ENCODE peak calls at places on chromosomes 6 and 20, in ten cellular contexts. One of them, this sample, is unnamed.

GRCh38 chr6:79377047-79377446 is 142.6 kb upstream of the HMGN3 start:
- DNase-seq in T1000: no peak
- DNase-seq in CD4-positive, alpha-beta T cell: no peak
- DNase-seq in activated CD8-positive, alpha-beta memory T cell treated with anti-CD3 and anti-CD28 coated beads for 4 hours: no peak
- DNase-seq in NCI-H82: no peak
- DNase-seq in T-cell: no peak
- DNase-seq in HS-5: peak
- DNase-seq in HFF-Myc: no peak
- DNase-seq in NCI-H1092 treated with DMSO at 0.1 percent for 48 hours: no peak
- DNase-seq in omental fat pad: no peak
- DNase-seq in this sample: no peak

GRCh38 chr20:50578778-50579165 is 68.6 kb downstream of the PTPN1 start:
- DNase-seq in T1000: no peak
- DNase-seq in CD4-positive, alpha-beta T cell: no peak
- DNase-seq in activated CD8-positive, alpha-beta memory T cell treated with anti-CD3 and anti-CD28 coated beads for 4 hours: no peak
- DNase-seq in NCI-H82: no peak
- DNase-seq in T-cell: no peak
- DNase-seq in HS-5: no peak
- DNase-seq in HFF-Myc: no peak
- DNase-seq in NCI-H1092 treated with DMSO at 0.1 percent for 48 hours: no peak
- DNase-seq in omental fat pad: no peak
- DNase-seq in this sample: peak

GRCh38 chr20:51703446-51704287 is 64.5 kb downstream of the ATP9A start:
- DNase-seq in T1000: no peak
- DNase-seq in CD4-positive, alpha-beta T cell: no peak
- DNase-seq in activated CD8-positive, alpha-beta memory T cell treated with anti-CD3 and anti-CD28 coated beads for 4 hours: no peak
- DNase-seq in NCI-H82: no peak
- DNase-seq in T-cell: no peak
- DNase-seq in HS-5: no peak
- DNase-seq in HFF-Myc: no peak
- DNase-seq in NCI-H1092 treated with DMSO at 0.1 percent for 48 hours: no peak
- DNase-seq in omental fat pad: no peak
- DNase-seq in this sample: no peak

GRCh38 chr6:165889636-165890403 is 226.8 kb upstream of the PDE10A start:
- DNase-seq in T1000: no peak
- DNase-seq in CD4-positive, alpha-beta T cell: no peak
- DNase-seq in activated CD8-positive, alpha-beta memory T cell treated with anti-CD3 and anti-CD28 coated beads for 4 hours: no peak
- DNase-seq in NCI-H82: peak
- DNase-seq in T-cell: no peak
- DNase-seq in HS-5: no peak
- DNase-seq in HFF-Myc: no peak
- DNase-seq in NCI-H1092 treated with DMSO at 0.1 percent for 48 hours: peak
- DNase-seq in omental fat pad: no peak
- DNase-seq in this sample: no peak

GRCh38 chr20:21326700-21327099 is 23.6 kb downstream of the XRN2 start:
- DNase-seq in T1000: no peak
- DNase-seq in CD4-positive, alpha-beta T cell: no peak
- DNase-seq in activated CD8-positive, alpha-beta memory T cell treated with anti-CD3 and anti-CD28 coated beads for 4 hours: no peak
- DNase-seq in NCI-H82: no peak
- DNase-seq in T-cell: no peak
- DNase-seq in HS-5: no peak
- DNase-seq in HFF-Myc: no peak
- DNase-seq in NCI-H1092 treated with DMSO at 0.1 percent for 48 hours: no peak
- DNase-seq in omental fat pad: no peak
- DNase-seq in this sample: no peak

GRCh38 chr6:151379933-151380847 is 11.2 kb downstream of the ZBTB2 start:
- DNase-seq in T1000: no peak
- DNase-seq in CD4-positive, alpha-beta T cell: no peak
- DNase-seq in activated CD8-positive, alpha-beta memory T cell treated with anti-CD3 and anti-CD28 coated beads for 4 hours: no peak
- DNase-seq in NCI-H82: no peak
- DNase-seq in T-cell: peak
- DNase-seq in HS-5: no peak
- DNase-seq in HFF-Myc: no peak
- DNase-seq in NCI-H1092 treated with DMSO at 0.1 percent for 48 hours: no peak
- DNase-seq in omental fat pad: no peak
- DNase-seq in this sample: no peak

GRCh38 chr6:90653750-90654149 is 66.9 kb upstream of the MAP3K7 start:
- DNase-seq in T1000: no peak
- DNase-seq in CD4-positive, alpha-beta T cell: no peak
- DNase-seq in activated CD8-positive, alpha-beta memory T cell treated with anti-CD3 and anti-CD28 coated beads for 4 hours: no peak
- DNase-seq in NCI-H82: no peak
- DNase-seq in T-cell: no peak
- DNase-seq in HS-5: no peak
- DNase-seq in HFF-Myc: no peak
- DNase-seq in NCI-H1092 treated with DMSO at 0.1 percent for 48 hours: no peak
- DNase-seq in omental fat pad: no peak
- DNase-seq in this sample: no peak

GRCh38 chr6:56570434-56571359 is 72.0 kb downstream of the DST start:
- DNase-seq in T1000: no peak
- DNase-seq in CD4-positive, alpha-beta T cell: no peak
- DNase-seq in activated CD8-positive, alpha-beta memory T cell treated with anti-CD3 and anti-CD28 coated beads for 4 hours: no peak
- DNase-seq in NCI-H82: peak
- DNase-seq in T-cell: no peak
- DNase-seq in HS-5: no peak
- DNase-seq in HFF-Myc: no peak
- DNase-seq in NCI-H1092 treated with DMSO at 0.1 percent for 48 hours: peak
- DNase-seq in omental fat pad: no peak
- DNase-seq in this sample: no peak

GRCh38 chr20:64191002-64191401 is 26.8 kb downstream of the MYT1 start:
- DNase-seq in T1000: no peak
- DNase-seq in CD4-positive, alpha-beta T cell: no peak
- DNase-seq in activated CD8-positive, alpha-beta memory T cell treated with anti-CD3 and anti-CD28 coated beads for 4 hours: no peak
- DNase-seq in NCI-H82: peak
- DNase-seq in T-cell: no peak
- DNase-seq in HS-5: no peak
- DNase-seq in HFF-Myc: no peak
- DNase-seq in NCI-H1092 treated with DMSO at 0.1 percent for 48 hours: no peak
- DNase-seq in omental fat pad: no peak
- DNase-seq in this sample: no peak

GRCh38 chr6:49341869-49342268 is 121.2 kb downstream of the MMUT start:
- DNase-seq in T1000: no peak
- DNase-seq in CD4-positive, alpha-beta T cell: no peak
- DNase-seq in activated CD8-positive, alpha-beta memory T cell treated with anti-CD3 and anti-CD28 coated beads for 4 hours: no peak
- DNase-seq in NCI-H82: no peak
- DNase-seq in T-cell: no peak
- DNase-seq in HS-5: no peak
- DNase-seq in HFF-Myc: no peak
- DNase-seq in NCI-H1092 treated with DMSO at 0.1 percent for 48 hours: no peak
- DNase-seq in omental fat pad: no peak
- DNase-seq in this sample: no peak

GRCh38 chr6:135212935-135213334 is 31.8 kb downstream of the MYB start:
- DNase-seq in T1000: no peak
- DNase-seq in CD4-positive, alpha-beta T cell: no peak
- DNase-seq in activated CD8-positive, alpha-beta memory T cell treated with anti-CD3 and anti-CD28 coated beads for 4 hours: no peak
- DNase-seq in NCI-H82: no peak
- DNase-seq in T-cell: no peak
- DNase-seq in HS-5: peak
- DNase-seq in HFF-Myc: no peak
- DNase-seq in NCI-H1092 treated with DMSO at 0.1 percent for 48 hours: no peak
- DNase-seq in omental fat pad: no peak
- DNase-seq in this sample: no peak

GRCh38 chr20:63697868-63698545 is 1.6 kb downstream of the TNFRSF6B start:
- DNase-seq in T1000: no peak
- DNase-seq in CD4-positive, alpha-beta T cell: no peak
- DNase-seq in activated CD8-positive, alpha-beta memory T cell treated with anti-CD3 and anti-CD28 coated beads for 4 hours: no peak
- DNase-seq in NCI-H82: no peak
- DNase-seq in T-cell: no peak
- DNase-seq in HS-5: no peak
- DNase-seq in HFF-Myc: no peak
- DNase-seq in NCI-H1092 treated with DMSO at 0.1 percent for 48 hours: no peak
- DNase-seq in omental fat pad: no peak
- DNase-seq in this sample: peak

GRCh38 chr20:49156481-49156880 is 31.7 kb downstream of the STAU1 start:
- DNase-seq in T1000: no peak
- DNase-seq in CD4-positive, alpha-beta T cell: no peak
- DNase-seq in activated CD8-positive, alpha-beta memory T cell treated with anti-CD3 and anti-CD28 coated beads for 4 hours: no peak
- DNase-seq in NCI-H82: no peak
- DNase-seq in T-cell: no peak
- DNase-seq in HS-5: no peak
- DNase-seq in HFF-Myc: no peak
- DNase-seq in NCI-H1092 treated with DMSO at 0.1 percent for 48 hours: no peak
- DNase-seq in omental fat pad: no peak
- DNase-seq in this sample: no peak

GRCh38 chr6:15586528-15586927 is 76.3 kb downstream of the DTNBP1 start:
- DNase-seq in T1000: no peak
- DNase-seq in CD4-positive, alpha-beta T cell: no peak
- DNase-seq in activated CD8-positive, alpha-beta memory T cell treated with anti-CD3 and anti-CD28 coated beads for 4 hours: no peak
- DNase-seq in NCI-H82: no peak
- DNase-seq in T-cell: no peak
- DNase-seq in HS-5: no peak
- DNase-seq in HFF-Myc: no peak
- DNase-seq in NCI-H1092 treated with DMSO at 0.1 percent for 48 hours: no peak
- DNase-seq in omental fat pad: no peak
- DNase-seq in this sample: no peak

GRCh38 chr20:58547527-58548475 is 32.6 kb upstream of the APCDD1L start:
- DNase-seq in T1000: no peak
- DNase-seq in CD4-positive, alpha-beta T cell: no peak
- DNase-seq in activated CD8-positive, alpha-beta memory T cell treated with anti-CD3 and anti-CD28 coated beads for 4 hours: no peak
- DNase-seq in NCI-H82: no peak
- DNase-seq in T-cell: no peak
- DNase-seq in HS-5: no peak
- DNase-seq in HFF-Myc: no peak
- DNase-seq in NCI-H1092 treated with DMSO at 0.1 percent for 48 hours: no peak
- DNase-seq in omental fat pad: no peak
- DNase-seq in this sample: no peak

GRCh38 chr6:137873273-137873762 is 6.3 kb downstream of the TNFAIP3 start:
- DNase-seq in T1000: no peak
- DNase-seq in CD4-positive, alpha-beta T cell: peak
- DNase-seq in activated CD8-positive, alpha-beta memory T cell treated with anti-CD3 and anti-CD28 coated beads for 4 hours: peak
- DNase-seq in NCI-H82: no peak
- DNase-seq in T-cell: no peak
- DNase-seq in HS-5: peak
- DNase-seq in HFF-Myc: peak
- DNase-seq in NCI-H1092 treated with DMSO at 0.1 percent for 48 hours: no peak
- DNase-seq in omental fat pad: no peak
- DNase-seq in this sample: peak

GRCh38 chr6:89021629-89022028 is 58.2 kb upstream of the RNGTT start:
- DNase-seq in T1000: no peak
- DNase-seq in CD4-positive, alpha-beta T cell: no peak
- DNase-seq in activated CD8-positive, alpha-beta memory T cell treated with anti-CD3 and anti-CD28 coated beads for 4 hours: no peak
- DNase-seq in NCI-H82: no peak
- DNase-seq in T-cell: no peak
- DNase-seq in HS-5: no peak
- DNase-seq in HFF-Myc: no peak
- DNase-seq in NCI-H1092 treated with DMSO at 0.1 percent for 48 hours: no peak
- DNase-seq in omental fat pad: no peak
- DNase-seq in this sample: peak

GRCh38 chr20:40763646-40764295 is 74.7 kb upstream of the MAFB start:
- DNase-seq in T1000: no peak
- DNase-seq in CD4-positive, alpha-beta T cell: no peak
- DNase-seq in activated CD8-positive, alpha-beta memory T cell treated with anti-CD3 and anti-CD28 coated beads for 4 hours: no peak
- DNase-seq in NCI-H82: no peak
- DNase-seq in T-cell: no peak
- DNase-seq in HS-5: no peak
- DNase-seq in HFF-Myc: no peak
- DNase-seq in NCI-H1092 treated with DMSO at 0.1 percent for 48 hours: no peak
- DNase-seq in omental fat pad: no peak
- DNase-seq in this sample: peak

GRCh38 chr20:16395366-16395765 is 177.9 kb downstream of the KIF16B start:
- DNase-seq in T1000: no peak
- DNase-seq in CD4-positive, alpha-beta T cell: no peak
- DNase-seq in activated CD8-positive, alpha-beta memory T cell treated with anti-CD3 and anti-CD28 coated beads for 4 hours: no peak
- DNase-seq in NCI-H82: no peak
- DNase-seq in T-cell: no peak
- DNase-seq in HS-5: no peak
- DNase-seq in HFF-Myc: no peak
- DNase-seq in NCI-H1092 treated with DMSO at 0.1 percent for 48 hours: no peak
- DNase-seq in omental fat pad: no peak
- DNase-seq in this sample: no peak

GRCh38 chr6:157246048-157246630 is 77.2 kb downstream of the TMEM242 start:
- DNase-seq in T1000: no peak
- DNase-seq in CD4-positive, alpha-beta T cell: no peak
- DNase-seq in activated CD8-positive, alpha-beta memory T cell treated with anti-CD3 and anti-CD28 coated beads for 4 hours: no peak
- DNase-seq in NCI-H82: no peak
- DNase-seq in T-cell: no peak
- DNase-seq in HS-5: no peak
- DNase-seq in HFF-Myc: no peak
- DNase-seq in NCI-H1092 treated with DMSO at 0.1 percent for 48 hours: peak
- DNase-seq in omental fat pad: no peak
- DNase-seq in this sample: no peak

GRCh38 chr6:100467144-100468012 is 2.7 kb upstream of the SIM1 start:
- DNase-seq in T1000: no peak
- DNase-seq in CD4-positive, alpha-beta T cell: no peak
- DNase-seq in activated CD8-positive, alpha-beta memory T cell treated with anti-CD3 and anti-CD28 coated beads for 4 hours: no peak
- DNase-seq in NCI-H82: no peak
- DNase-seq in T-cell: no peak
- DNase-seq in HS-5: no peak
- DNase-seq in HFF-Myc: no peak
- DNase-seq in NCI-H1092 treated with DMSO at 0.1 percent for 48 hours: no peak
- DNase-seq in omental fat pad: no peak
- DNase-seq in this sample: no peak

GRCh38 chr20:23436681-23437080 is 2.8 kb upstream of the CSTL1 start:
- DNase-seq in T1000: no peak
- DNase-seq in CD4-positive, alpha-beta T cell: no peak
- DNase-seq in activated CD8-positive, alpha-beta memory T cell treated with anti-CD3 and anti-CD28 coated beads for 4 hours: no peak
- DNase-seq in NCI-H82: no peak
- DNase-seq in T-cell: no peak
- DNase-seq in HS-5: no peak
- DNase-seq in HFF-Myc: no peak
- DNase-seq in NCI-H1092 treated with DMSO at 0.1 percent for 48 hours: no peak
- DNase-seq in omental fat pad: no peak
- DNase-seq in this sample: no peak

GRCh38 chr6:16450285-16450684 is 211.9 kb downstream of the GMPR start:
- DNase-seq in T1000: peak
- DNase-seq in CD4-positive, alpha-beta T cell: no peak
- DNase-seq in activated CD8-positive, alpha-beta memory T cell treated with anti-CD3 and anti-CD28 coated beads for 4 hours: no peak
- DNase-seq in NCI-H82: no peak
- DNase-seq in T-cell: no peak
- DNase-seq in HS-5: peak
- DNase-seq in HFF-Myc: peak
- DNase-seq in NCI-H1092 treated with DMSO at 0.1 percent for 48 hours: no peak
- DNase-seq in omental fat pad: no peak
- DNase-seq in this sample: no peak

GRCh38 chr6:18154507-18155272 is at the start of gene TPMT:
- DNase-seq in T1000: no peak
- DNase-seq in CD4-positive, alpha-beta T cell: no peak
- DNase-seq in activated CD8-positive, alpha-beta memory T cell treated with anti-CD3 and anti-CD28 coated beads for 4 hours: no peak
- DNase-seq in NCI-H82: peak
- DNase-seq in T-cell: no peak
- DNase-seq in HS-5: no peak
- DNase-seq in HFF-Myc: no peak
- DNase-seq in NCI-H1092 treated with DMSO at 0.1 percent for 48 hours: peak
- DNase-seq in omental fat pad: no peak
- DNase-seq in this sample: no peak

GRCh38 chr6:16568128-16568527 is 193.1 kb downstream of the ATXN1 start:
- DNase-seq in T1000: no peak
- DNase-seq in CD4-positive, alpha-beta T cell: no peak
- DNase-seq in activated CD8-positive, alpha-beta memory T cell treated with anti-CD3 and anti-CD28 coated beads for 4 hours: no peak
- DNase-seq in NCI-H82: no peak
- DNase-seq in T-cell: no peak
- DNase-seq in HS-5: no peak
- DNase-seq in HFF-Myc: no peak
- DNase-seq in NCI-H1092 treated with DMSO at 0.1 percent for 48 hours: no peak
- DNase-seq in omental fat pad: no peak
- DNase-seq in this sample: no peak

GRCh38 chr6:1737463-1738311 is 128.0 kb downstream of the FOXC1 start:
- DNase-seq in T1000: no peak
- DNase-seq in CD4-positive, alpha-beta T cell: no peak
- DNase-seq in activated CD8-positive, alpha-beta memory T cell treated with anti-CD3 and anti-CD28 coated beads for 4 hours: no peak
- DNase-seq in NCI-H82: no peak
- DNase-seq in T-cell: no peak
- DNase-seq in HS-5: no peak
- DNase-seq in HFF-Myc: no peak
- DNase-seq in NCI-H1092 treated with DMSO at 0.1 percent for 48 hours: no peak
- DNase-seq in omental fat pad: no peak
- DNase-seq in this sample: no peak

GRCh38 chr6:21164768-21165326 is 428.7 kb upstream of the SOX4 start:
- DNase-seq in T1000: no peak
- DNase-seq in CD4-positive, alpha-beta T cell: no peak
- DNase-seq in activated CD8-positive, alpha-beta memory T cell treated with anti-CD3 and anti-CD28 coated beads for 4 hours: no peak
- DNase-seq in NCI-H82: no peak
- DNase-seq in T-cell: no peak
- DNase-seq in HS-5: no peak
- DNase-seq in HFF-Myc: no peak
- DNase-seq in NCI-H1092 treated with DMSO at 0.1 percent for 48 hours: no peak
- DNase-seq in omental fat pad: no peak
- DNase-seq in this sample: no peak

GRCh38 chr6:12295558-12296254 is 5.5 kb downstream of the EDN1 start:
- DNase-seq in T1000: no peak
- DNase-seq in CD4-positive, alpha-beta T cell: no peak
- DNase-seq in activated CD8-positive, alpha-beta memory T cell treated with anti-CD3 and anti-CD28 coated beads for 4 hours: no peak
- DNase-seq in NCI-H82: no peak
- DNase-seq in T-cell: no peak
- DNase-seq in HS-5: no peak
- DNase-seq in HFF-Myc: no peak
- DNase-seq in NCI-H1092 treated with DMSO at 0.1 percent for 48 hours: no peak
- DNase-seq in omental fat pad: no peak
- DNase-seq in this sample: no peak

This sample was measured in lower leg skin.